ENCODE peak calls at places on chromosomes 6 and 20, in six cellular contexts. R is IMR-90, P is mesenchymal stem cell, D is H1, T is mesendoderm, B is H9. O is an unnamed sample.

GRCh38 chr6:49906511-49906910 is 40.2 kb upstream of the CRISP1 start:
- DNase-seq in R (no peak), P (peak), B (no peak), T (no peak), D (no peak), O (no peak)

GRCh38 chr20:46206025-46206424 is 87.9 kb downstream of the CD40 start:
- DNase-seq in D (no peak), B (no peak), R (peak), P (peak), T (no peak), O (no peak)

GRCh38 chr6:79546186-79546585 is 9.0 kb upstream of the LCA5 start:
- DNase-seq in T (no peak), D (no peak), P (peak), R (peak), B (no peak), O (no peak)

GRCh38 chr20:35190556-35190955 is 18.7 kb downstream of the PROCR start:
- DNase-seq in D (no peak), R (no peak), B (no peak), T (no peak), P (no peak), O (no peak)

GRCh38 chr6:53437557-53438202 is 88.9 kb upstream of the ELOVL5 start:
- DNase-seq in T (peak), D (no peak), B (peak), R (peak), P (peak), O (peak)

GRCh38 chr20:45545754-45546453 is 1.3 kb downstream of the EPPIN start:
- DNase-seq in B (peak), T (peak), P (peak), D (peak), R (peak), O (peak)

GRCh38 chr20:38125157-38126056 is 39.7 kb downstream of the TGM2 start:
- DNase-seq in D (peak), R (peak), P (no peak), B (no peak), T (no peak), O (no peak)

GRCh38 chr6:36908758-36909157 is 23.0 kb downstream of the C6orf89 start:
- DNase-seq in B (no peak), D (no peak), R (no peak), P (peak), T (no peak), O (no peak)

GRCh38 chr6:168035661-168036616 is 38.5 kb downstream of the KIF25 start:
- DNase-seq in P (peak), T (peak), D (no peak), R (peak), B (no peak), O (no peak)

GRCh38 chr6:110475255-110475654 is 1.2 kb downstream of the SLC22A16 start:
- DNase-seq in R (no peak), B (no peak), D (peak), P (no peak), T (no peak), O (no peak)

GRCh38 chr6:157546366-157546765 is 165.4 kb downstream of the ZDHHC14 start:
- DNase-seq in D (no peak), B (no peak), P (no peak), T (no peak), R (no peak), O (no peak)

GRCh38 chr20:18380908-18381529 is 85.8 kb downstream of the DZANK1 start:
- DNase-seq in T (peak), B (peak), R (no peak), D (peak), P (no peak), O (no peak)

GRCh38 chr20:48156521-48156920 is 371.2 kb upstream of the SULF2 start:
- DNase-seq in D (no peak), R (no peak), T (no peak), B (no peak), P (no peak), O (no peak)

GRCh38 chr20:6533828-6534388 is 233.6 kb upstream of the BMP2 start:
- DNase-seq in T (no peak), D (no peak), R (peak), P (peak), B (no peak), O (no peak)

GRCh38 chr6:74114428-74114827 is 418.4 kb downstream of the CD109 start:
- DNase-seq in D (no peak), B (no peak), P (peak), R (peak), T (no peak), O (no peak)

GRCh38 chr6:104711371-104711770 is 148.3 kb downstream of the HACE1 start:
- DNase-seq in T (no peak), B (no peak), P (peak), R (peak), D (no peak), O (no peak)

GRCh38 chr20:39132511-39132910 is 170.4 kb downstream of the DHX35 start:
- DNase-seq in P (no peak), R (no peak), T (no peak), B (no peak), D (no peak), O (no peak)

GRCh38 chr6:33632603-33633039 is 11.5 kb downstream of the ITPR3 start:
- DNase-seq in P (peak), T (peak), D (peak), B (peak), R (no peak), O (no peak)

GRCh38 chr6:8066108-8066507 is 1.9 kb upstream of the BLOC1S5 start:
- DNase-seq in R (no peak), B (no peak), T (peak), P (no peak), D (no peak), O (no peak)

GRCh38 chr20:11912013-11912663 is 5.6 kb upstream of the BTBD3 start:
- DNase-seq in B (no peak), D (no peak), T (peak), P (no peak), R (no peak), O (no peak)

GRCh38 chr6:111746983-111747773 is 126.1 kb downstream of the FYN start:
- DNase-seq in T (no peak), P (no peak), D (peak), B (no peak), R (no peak), O (no peak)

GRCh38 chr20:62122659-62123449 is 579 bp downstream of the LSM14B start:
- DNase-seq in R (no peak), T (no peak), B (no peak), P (peak), D (no peak), O (no peak)

GRCh38 chr6:128421788-128422187 is 98.6 kb downstream of the PTPRK start:
- DNase-seq in P (no peak), B (no peak), T (no peak), D (no peak), R (no peak), O (no peak)

GRCh38 chr6:4664117-4664626 is 112.0 kb upstream of the CDYL start:
- DNase-seq in T (no peak), P (peak), R (peak), B (no peak), D (peak), O (no peak)

GRCh38 chr20:3340443-3340842 is 67.0 kb downstream of the DNAAF9 start:
- DNase-seq in R (no peak), P (no peak), B (no peak), T (no peak), D (no peak), O (no peak)

GRCh38 chr6:28814032-28814976 is 109.5 kb downstream of the TRIM27 start:
- DNase-seq in D (peak), B (peak), P (no peak), T (peak), R (no peak), O (no peak)

GRCh38 chr20:50027611-50028105 is 44.9 kb downstream of the SNAI1 start:
- DNase-seq in R (peak), B (no peak), D (no peak), T (no peak), P (peak), O (no peak)
- H3K4ac ChIP-seq in R (peak), B (no peak), D (no peak), T (no peak), P (peak), O (no peak)

GRCh38 chr20:24495266-24495665 is 25.8 kb downstream of the SYNDIG1 start:
- DNase-seq in R (no peak), P (no peak), T (no peak), B (peak), D (no peak), O (no peak)
- H3K18ac ChIP-seq in R (no peak), P (no peak), T (no peak), B (no peak), D (no peak), O (no peak)

GRCh38 chr6:155154158-155154830 is 109.5 kb upstream of the CLDN20 start:
- DNase-seq in R (peak), T (peak), D (no peak), P (peak), B (no peak), O (no peak)

GRCh38 chr6:155155787-155156447 is 107.9 kb upstream of the CLDN20 start:
- DNase-seq in D (no peak), B (no peak), R (peak), P (peak), T (no peak), O (no peak)

GRCh38 chr6:155157101-155157500 is 106.7 kb upstream of the CLDN20 start:
- DNase-seq in T (no peak), D (no peak), B (no peak), R (no peak), P (no peak), O (no peak)

GRCh38 chr6:155162682-155163081 is 101.1 kb upstream of the CLDN20 start:
- DNase-seq in T (no peak), B (no peak), D (no peak), R (peak), P (peak), O (no peak)

DNA sequence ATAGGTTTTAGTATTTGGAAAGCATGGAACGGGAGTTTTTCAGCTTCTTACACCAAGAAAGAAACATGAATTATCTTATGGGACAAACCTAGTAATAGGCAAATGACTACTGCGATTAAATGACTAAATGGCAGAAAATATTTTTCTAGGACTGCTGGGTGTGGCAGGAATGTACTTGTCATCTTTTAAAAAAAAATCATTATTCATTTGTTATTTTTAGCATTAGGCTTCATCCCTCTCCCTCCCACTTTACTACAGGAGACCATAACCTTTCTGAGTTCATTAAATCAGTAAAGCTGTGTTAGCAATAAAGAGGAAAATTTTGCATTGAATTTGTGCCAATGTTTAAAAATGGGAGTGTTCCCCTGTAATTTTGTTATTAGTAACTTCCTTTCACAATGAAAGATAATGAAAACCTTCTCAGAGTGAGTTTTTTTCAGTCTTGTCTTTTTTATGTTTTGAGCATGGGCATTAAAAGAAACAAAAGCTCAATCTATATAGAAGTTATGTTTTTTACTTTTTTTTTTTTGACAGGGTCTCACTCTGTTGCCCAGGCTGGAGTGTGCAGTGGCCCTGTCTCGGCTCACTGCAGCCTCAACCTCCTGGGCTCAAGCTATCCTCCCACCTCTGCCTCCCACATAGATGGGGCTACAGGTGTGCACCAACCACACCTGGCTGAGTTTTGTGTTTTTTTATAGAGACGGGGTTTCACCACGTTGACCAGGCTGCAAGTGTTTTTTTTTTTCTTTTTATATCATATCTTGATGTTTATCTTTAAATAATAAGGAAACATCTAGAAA is 105.6 kb upstream of the CLDN20 start:
- DNase-seq in T (no peak), B (no peak), R (peak), D (no peak), P (peak), O (no peak)
- H3K27ac ChIP-seq in T (no peak), B (no peak), R (no peak), D (no peak), P (no peak), O (no peak)

GRCh38 chr6:129670634-129671033 is 39.3 kb downstream of the ARHGAP18 start:
- DNase-seq in P (no peak), T (no peak), R (no peak), D (no peak), B (no peak), O (no peak)

GRCh38 chr6:129672883-129673631 is 36.9 kb downstream of the ARHGAP18 start:
- DNase-seq in T (peak), P (peak), B (no peak), R (peak), D (no peak), O (no peak)

GRCh38 chr6:129673758-129674157 is 36.2 kb downstream of the ARHGAP18 start:
- DNase-seq in T (no peak), P (no peak), R (no peak), B (no peak), D (no peak), O (no peak)

GRCh38 chr6:129671442-129672344 is 38.3 kb downstream of the ARHGAP18 start:
- DNase-seq in R (no peak), P (no peak), B (no peak), T (peak), D (no peak), O (no peak)

GRCh38 chr6:129672345-129672691 is 37.7 kb downstream of the ARHGAP18 start:
- DNase-seq in T (no peak), D (no peak), R (no peak), B (no peak), P (no peak), O (no peak)
- H3K4ac ChIP-seq in T (no peak), D (no peak), R (peak), B (no peak), P (peak), O (no peak)

DNA sequence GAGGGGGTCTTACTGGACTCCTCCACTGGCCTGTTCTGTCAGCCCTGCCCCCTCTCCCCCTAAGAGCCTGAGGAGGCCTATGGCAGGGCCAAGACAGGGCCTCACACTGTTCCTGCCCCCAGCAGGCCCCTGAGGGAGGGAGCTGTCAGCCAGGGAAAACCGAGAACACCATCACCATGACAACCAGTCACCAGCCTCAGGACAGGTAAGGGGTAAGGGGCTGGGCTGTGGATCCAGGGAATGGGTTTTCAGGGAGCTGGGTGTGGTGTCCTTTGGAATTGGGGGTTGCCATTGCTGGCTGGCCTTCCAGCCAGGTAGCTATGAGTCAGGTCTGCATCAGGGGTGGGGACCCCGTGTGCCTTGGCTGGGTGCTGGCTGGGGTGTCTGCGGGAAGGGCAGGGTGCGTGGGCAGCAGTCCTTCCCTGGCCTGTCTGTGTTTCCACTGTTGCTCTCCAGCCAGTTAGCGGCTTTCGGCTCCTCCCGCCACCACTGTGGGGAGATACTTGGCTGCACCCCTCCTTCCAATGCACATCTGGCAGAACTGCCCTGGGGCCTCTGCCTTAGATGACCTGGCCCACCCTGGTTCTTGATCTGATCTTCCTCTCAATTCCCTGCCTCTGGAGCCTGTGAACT is 3.9 kb downstream of the SLC29A1 start:
- DNase-seq in T (peak), D (no peak), R (no peak), P (no peak), B (no peak), O (no peak)
- H3K18ac ChIP-seq in T (no peak), D (no peak), R (no peak), P (no peak), B (no peak), O (peak)

DNA sequence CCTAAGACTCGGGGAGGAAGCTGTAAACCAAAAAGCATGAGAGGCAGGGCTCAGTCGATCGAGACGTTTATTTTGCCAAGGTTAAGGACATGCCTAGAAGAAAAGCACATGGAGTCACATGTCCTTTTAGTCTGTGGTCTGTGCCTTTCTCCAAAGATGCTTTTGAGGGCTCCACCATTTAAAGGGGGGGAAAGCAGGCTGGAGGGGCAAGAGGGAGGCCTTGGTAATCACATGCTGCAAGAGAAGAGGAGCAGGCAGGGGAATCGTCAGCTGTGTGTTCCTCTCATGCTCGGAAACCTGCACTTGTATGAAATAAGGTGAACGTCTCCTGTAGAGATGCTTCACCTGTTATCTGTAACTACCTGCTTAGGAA is 9.1 kb upstream of the YTHDF1 start:
- DNase-seq in R (no peak), P (no peak), T (no peak), B (no peak), D (no peak), O (no peak)
- H3K27ac ChIP-seq in R (no peak), P (peak), T (no peak), B (no peak), D (no peak), O (no peak)